ENCODE peak calls at places on chromosomes 4 and X, in six cellular contexts. D is kidney, P is tibial artery, A is heart right ventricle, I is gastrocnemius medialis, T is tibial nerve. W is an unnamed sample.

GRCh38 chr4:169485791-169486742 is 126.3 kb downstream of the NEK1 start:
- DNase-seq in A (no peak), I (no peak), T (peak; percentile 51), P (no peak), D (no peak), W (no peak)

GRCh38 chrX:140425712-140426395 is 79.0 kb downstream of the SOX3 start:
- DNase-seq in A (no peak), T (no peak), D (no peak), I (no peak), P (no peak), W (no peak)

GRCh38 chr4:7831858-7832257 is 107.8 kb downstream of the AFAP1 start:
- DNase-seq in D (no peak), A (no peak), P (no peak), T (no peak), I (no peak), W (no peak)

GRCh38 chr4:5051210-5051691 is at the start of gene STK32B:
- DNase-seq in I (peak; percentile 26), D (peak; percentile 90), A (peak; percentile 70), T (no peak), P (peak; percentile 76), W (peak; percentile 63)

GRCh38 chr4:123776267-123776666 is 379.7 kb downstream of the SPRY1 start:
- DNase-seq in T (no peak), A (no peak), I (no peak), P (no peak), D (no peak), W (no peak)

GRCh38 chr4:26372525-26373172 is 51.8 kb downstream of the RBPJ start:
- DNase-seq in D (no peak), P (no peak), A (no peak), I (no peak), T (peak; percentile 23), W (no peak)

GRCh38 chr4:78922207-78922606 is 17.0 kb downstream of the PAQR3 start:
- DNase-seq in D (no peak), T (no peak), P (no peak), A (no peak), I (no peak), W (no peak)

GRCh38 chrX:137432609-137433008 is 133.3 kb upstream of the ZIC3 start:
- DNase-seq in P (no peak), D (no peak), A (no peak), T (no peak), I (no peak), W (no peak)

GRCh38 chrX:122572461-122572860 is 611.6 kb upstream of the GRIA3 start:
- DNase-seq in T (no peak), I (no peak), A (no peak), P (no peak), D (no peak), W (no peak)

GRCh38 chrX:120115438-120115963 is at the start of gene RHOXF1:
- DNase-seq in D (no peak), I (no peak), A (no peak), T (no peak), P (no peak), W (no peak)

GRCh38 chr4:16824278-16824806 is 74.1 kb downstream of the LDB2 start:
- DNase-seq in A (no peak), I (no peak), P (no peak), T (no peak), D (no peak), W (no peak)
- H3K4me1 ChIP-seq in A (peaks cover 34% of the 10 kb centered on the region), I (peaks cover 3% of the 10 kb centered on the region), P (no peaks in the 10 kb centered on the region), T (no peaks in the 10 kb centered on the region), D (peaks cover 7% of the 10 kb centered on the region), W (no peaks in the 10 kb centered on the region)

GRCh38 chr4:15341022-15341732 is 86.7 kb upstream of the C1QTNF7 start:
- DNase-seq in P (no peak), I (no peak), A (no peak), T (no peak), D (no peak), W (no peak)
- H3K4me3 ChIP-seq in P (no peak overlapping the region), I (no peak overlapping the region), A (no peak overlapping the region), T (no peak overlapping the region), D (peak overlapping the region; percentile 29), W (no peak overlapping the region)

DNA sequence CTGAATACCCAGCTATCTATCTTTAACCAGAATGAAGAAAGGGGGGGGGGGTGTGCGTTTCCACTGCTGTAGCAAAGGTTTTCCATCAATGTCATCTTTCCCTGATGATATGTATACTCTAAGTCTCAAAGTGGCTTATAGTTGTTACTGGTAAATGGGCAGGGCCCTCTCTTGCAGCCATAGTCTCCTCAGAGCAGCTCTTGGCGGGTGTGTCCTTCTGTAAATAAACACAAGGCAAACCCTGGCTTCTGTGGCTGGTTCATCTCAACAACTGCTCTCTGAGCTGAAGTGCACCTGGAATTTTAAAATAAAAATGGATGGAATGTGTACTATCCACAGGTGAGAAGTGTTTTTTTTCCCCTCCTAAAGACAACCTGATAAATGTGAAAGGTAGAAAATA is 57.5 kb upstream of the SCML1 start:
- DNase-seq in P (no peak), I (no peak), A (no peak), T (no peak), D (no peak), W (no peak)
- TF ChIP-seq CTCF in P (no peak), I (no peak), A (no peak), T (no peak), D (no peak), W (no peak)

DNA sequence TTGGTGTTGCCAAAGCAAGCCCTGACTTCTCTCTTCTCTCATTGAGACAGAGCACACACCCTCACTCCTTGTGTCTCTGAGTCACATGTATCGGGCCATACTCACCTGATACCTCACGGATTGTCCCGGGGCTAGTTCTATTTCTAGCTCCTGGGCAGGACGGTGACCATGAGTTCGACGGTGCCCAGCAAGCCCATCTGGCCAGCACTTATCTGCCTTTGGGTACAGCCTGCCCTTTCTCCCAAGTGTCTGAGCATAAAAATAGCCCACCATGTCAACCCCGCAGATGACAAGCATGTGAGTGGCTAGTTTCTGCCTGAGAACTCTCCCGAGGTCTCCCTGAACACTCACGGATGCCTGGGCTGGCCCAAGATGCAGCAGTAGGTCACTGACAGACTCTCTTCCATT is 158.5 kb downstream of the DHRSX start:
- DNase-seq in T (no peak), A (peak; percentile 59), I (peak; percentile 94), D (no peak), P (no peak), W (peak; percentile 73)
- H3K4me1 ChIP-seq in T (no peaks in the 10 kb centered on the region), A (peaks cover 15% of the 10 kb centered on the region), I (peaks cover 14% of the 10 kb centered on the region), D (no peaks in the 10 kb centered on the region), P (no peaks in the 10 kb centered on the region), W (no peaks in the 10 kb centered on the region)

DNA sequence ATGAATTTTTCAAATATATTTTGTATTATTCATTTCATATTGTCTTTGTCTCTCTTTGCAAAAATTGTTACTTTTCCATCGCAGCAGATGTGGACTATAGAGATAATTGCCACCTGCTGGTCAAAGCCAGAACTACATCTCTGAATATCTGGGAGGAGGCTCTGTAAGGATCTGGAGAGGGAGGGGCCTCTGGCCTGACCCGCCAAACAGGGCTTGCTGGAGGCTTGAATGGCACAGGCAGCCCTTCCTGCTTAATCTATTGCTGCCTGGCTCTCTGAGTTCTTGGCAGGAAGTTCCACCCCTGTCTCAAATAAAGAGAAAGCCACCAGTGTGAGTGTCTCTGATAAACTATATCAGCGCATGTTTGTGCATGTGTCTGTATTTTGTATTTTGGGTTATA is 132.4 kb downstream of the ZMAT1 start:
- DNase-seq in A (peak; percentile 67), I (peak; percentile 37), D (peak; percentile 85), T (peak; percentile 98), P (peak; percentile 85), W (peak; percentile 89)
- H3K4me3 ChIP-seq in A (no peak overlapping the region), I (no peak overlapping the region), D (peak overlapping the region; percentile 47), T (peak overlapping the region; percentile 12), P (peak overlapping the region; percentile 30), W (no peak overlapping the region)

GRCh38 chr4:55438314-55438713 is 42.6 kb downstream of the TMEM165 start:
- DNase-seq in I (no peak), T (no peak), A (no peak), P (no peak), D (no peak), W (no peak)

GRCh38 chr4:55437823-55438222 is 42.1 kb downstream of the TMEM165 start:
- DNase-seq in D (no peak), T (no peak), P (no peak), I (no peak), A (no peak), W (no peak)

GRCh38 chr4:55439023-55439422 is 43.3 kb downstream of the TMEM165 start:
- DNase-seq in I (no peak), D (no peak), T (no peak), P (no peak), A (no peak), W (no peak)

GRCh38 chr4:55442541-55442940 is 46.8 kb downstream of the TMEM165 start:
- DNase-seq in T (no peak), A (no peak), I (no peak), P (no peak), D (no peak), W (no peak)

GRCh38 chr4:55440786-55441185 is 45.0 kb downstream of the TMEM165 start:
- DNase-seq in A (no peak), D (no peak), P (no peak), I (no peak), T (no peak), W (no peak)
- TF ChIP-seq CTCF in A (no peak), D (no peak), P (no peak), I (no peak), T (no peak), W (no peak)

GRCh38 chr4:185142563-185142910 is 529 bp upstream of the SLC25A4 start:
- DNase-seq in T (no peak), P (no peak), I (peak; percentile 34), D (no peak), A (no peak), W (no peak)

GRCh38 chr4:185141777-185142176 is 1.3 kb upstream of the SLC25A4 start:
- DNase-seq in P (no peak), I (no peak), D (no peak), T (no peak), A (no peak), W (no peak)

GRCh38 chr4:185142911-185143595 is at the start of gene SLC25A4:
- DNase-seq in P (peak; percentile 91), A (peak; percentile 92), T (peak; percentile 65), I (peak; percentile 82), D (peak; percentile 95), W (peak; percentile 84)

GRCh38 chr4:185144601-185145240 is 1.7 kb downstream of the SLC25A4 start:
- DNase-seq in P (no peak), A (no peak), I (no peak), D (no peak), T (no peak), W (no peak)

DNA sequence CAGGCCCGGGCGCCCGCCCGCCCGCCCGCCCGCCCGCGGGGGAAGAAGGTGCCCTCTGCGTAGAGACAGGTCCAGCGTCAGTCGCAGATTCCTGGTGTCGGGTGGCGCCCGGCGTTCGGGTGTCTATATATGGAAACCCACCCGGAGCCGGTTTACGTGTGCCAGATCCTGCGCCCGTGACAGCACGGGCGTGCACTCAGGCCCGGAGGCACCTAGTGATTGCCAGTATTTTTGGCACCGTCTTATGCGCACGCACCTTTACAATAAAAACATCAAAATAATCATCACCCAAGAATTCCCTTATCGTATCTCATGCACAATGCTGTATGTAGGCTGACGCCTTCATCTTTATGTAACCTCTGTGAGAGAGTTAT is 517 bp downstream of the SLC25A4 start:
- DNase-seq in I (peak; percentile 90), D (peak; percentile 78), T (no peak), A (peak; percentile 72), P (peak; percentile 94), W (no peak)
- H3K4me1 ChIP-seq in I (peaks cover 74% of the 10 kb centered on the region), D (peaks cover 19% of the 10 kb centered on the region), T (peaks cover 5% of the 10 kb centered on the region), A (peaks cover 46% of the 10 kb centered on the region), P (peaks cover 21% of the 10 kb centered on the region), W (peaks cover 15% of the 10 kb centered on the region)

W was measured in right atrium auricular region.